ENCODE peak calls at places on chromosomes 3 and 15, in five cellular contexts. P is NCI-H1105; D is HT1080; T is CD8-positive, alpha-beta memory T cell; C is ureter. X is an unnamed sample.

GRCh38 chr3:37645801-37646380 is 215.8 kb upstream of the CTDSPL start:
- DNase-seq in P (no peak), D (peak; percentile 18), T (no peak), C (no peak), X (no peak)

GRCh38 chr15:58492661-58493397 is 61.0 kb downstream of the LIPC start:
- DNase-seq in P (no peak), D (no peak), T (no peak), C (no peak), X (no peak)

GRCh38 chr3:119352235-119352634 is 58.1 kb downstream of the ARHGAP31 start:
- DNase-seq in P (no peak), D (no peak), T (no peak), C (no peak), X (no peak)

GRCh38 chr3:45210308-45211038 is 15.6 kb downstream of the TMEM158 start:
- DNase-seq in P (peak; percentile 9), D (peak; percentile 46), T (peak; percentile 83), C (peak; percentile 89), X (peak; percentile 74)

GRCh38 chr15:39720721-39721611 is 61.7 kb downstream of the FSIP1 start:
- DNase-seq in P (no peak), D (peak; percentile 51), T (no peak), C (no peak), X (peak; percentile 29)

GRCh38 chr3:42872718-42873117 is 3.0 kb downstream of the CYP8B1 start:
- DNase-seq in P (no peak), D (no peak), T (no peak), C (no peak), X (no peak)

GRCh38 chr15:99320374-99321215 is 69.3 kb downstream of the LRRC28 start:
- DNase-seq in P (peak; percentile 15), D (no peak), T (no peak), C (no peak), X (no peak)

GRCh38 chr15:62125763-62126162 is 39.3 kb downstream of the C2CD4B start:
- DNase-seq in P (peak; percentile 67), D (no peak), T (no peak), C (no peak), X (peak; percentile 69)

GRCh38 chr3:101720851-101721649 is 3.4 kb upstream of the CEP97 start:
- DNase-seq in P (no peak), D (no peak), T (no peak), C (no peak), X (no peak)

GRCh38 chr3:150765949-150766720 is 3.2 kb upstream of the SIAH2 start:
- DNase-seq in P (no peak), D (peak; percentile 76), T (no peak), C (no peak), X (peak; percentile 70)

GRCh38 chr3:179544981-179545645 is 17.6 kb upstream of the ACTL6A start:
- DNase-seq in P (no peak), D (peak; percentile 98), T (no peak), C (no peak), X (peak; percentile 80)

GRCh38 chr3:195802261-195802701 is 9.4 kb downstream of the MUC4 start:
- DNase-seq in P (no peak), D (no peak), T (no peak), C (peak; percentile 34), X (no peak)

X was measured in H4.